ENCODE peak calls at places on chromosome 18, in eight cellular contexts. U is MM.1S, A is endothelial cell of umbilical vein, D is stomach, O is GM23338, E is OCI-LY7, N is foreskin keratinocyte, C is uterus. X is an unnamed sample.

GRCh38 chr18:70450658-70451253 is 161.9 kb downstream of the SOCS6 start:
- DNase-seq in U (no peak), A (no peak), D (no peak), O (peak; percentile 41), E (no peak), N (no peak), C (no peak), X (no peak)

GRCh38 chr18:49274188-49274714 is 186.2 kb downstream of the DYM start:
- DNase-seq in U (no peak), A (no peak), D (no peak), O (no peak), E (no peak), N (no peak), C (no peak), X (no peak)

GRCh38 chr18:36536426-36536825 is 238.9 kb downstream of the FHOD3 start:
- DNase-seq in U (no peak), A (no peak), D (no peak), O (no peak), E (no peak), N (no peak), C (no peak), X (no peak)

GRCh38 chr18:36808681-36809080 is 20.1 kb downstream of the TPGS2 start:
- DNase-seq in U (no peak), A (no peak), D (no peak), O (no peak), E (no peak), N (peak; percentile 54), C (no peak), X (no peak)

GRCh38 chr18:72652990-72653593 is 109.0 kb upstream of the CBLN2 start:
- DNase-seq in U (peak; percentile 74), A (peak; percentile 26), D (no peak), O (peak; percentile 80), E (peak; percentile 25), N (peak; percentile 10), C (no peak), X (no peak)

GRCh38 chr18:77197073-77197472 is 52.6 kb upstream of the GALR1 start:
- DNase-seq in U (no peak), A (no peak), D (no peak), O (peak; percentile 67), E (no peak), N (no peak), C (no peak), X (no peak)

GRCh38 chr18:23207191-23207955 is 72.1 kb downstream of the CABLES1 start:
- DNase-seq in U (no peak), A (peak; percentile 20), D (peak; percentile 30), O (peak; percentile 81), E (peak; percentile 54), N (no peak), C (no peak), X (no peak)

GRCh38 chr18:50973367-50974126 is 5.7 kb downstream of the ELAC1 start:
- DNase-seq in U (no peak), A (no peak), D (no peak), O (no peak), E (no peak), N (peak; percentile 61), C (no peak), X (no peak)

GRCh38 chr18:2883137-2883671 is 36.4 kb downstream of the EMILIN2 start:
- DNase-seq in U (no peak), A (no peak), D (no peak), O (no peak), E (peak; percentile 84), N (no peak), C (peak; percentile 40), X (no peak)

GRCh38 chr18:80171190-80171872 is 62.3 kb downstream of the ADNP2 start:
- DNase-seq in U (no peak), A (peak; percentile 12), D (peak; percentile 61), O (peak; percentile 70), E (no peak), N (peak; percentile 44), C (peak; percentile 55), X (peak; percentile 87)

DNA sequence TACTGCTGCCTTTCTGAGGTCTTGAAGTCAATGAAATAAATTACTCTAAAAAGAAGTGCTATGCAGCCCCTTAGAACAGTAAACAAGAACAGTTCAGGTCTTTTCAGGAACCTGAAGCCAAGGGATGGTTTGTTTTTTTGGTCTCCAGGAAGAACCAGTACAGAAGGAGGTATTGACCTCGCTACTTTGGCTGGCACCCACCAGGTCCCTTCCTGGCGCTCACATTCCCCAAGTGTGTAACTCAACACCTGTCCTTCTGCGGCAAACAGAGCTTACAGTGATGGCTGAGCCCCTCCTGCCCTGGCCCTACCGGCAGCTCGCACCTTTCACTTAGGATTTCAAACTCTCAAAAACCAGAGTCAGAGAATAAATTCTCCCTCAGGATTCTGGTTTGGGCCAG is 51.9 kb downstream of the SETBP1 start:
- DNase-seq in U (no peak), A (no peak), D (no peak), O (peak; percentile 41), E (no peak), N (no peak), C (no peak), X (no peak)
- H3K4me1 ChIP-seq in U (peaks cover 49% of the 10 kb centered on the region), A (no peaks in the 10 kb centered on the region), D (peaks cover 56% of the 10 kb centered on the region), O (no peaks in the 10 kb centered on the region), E (peaks cover 30% of the 10 kb centered on the region), N (peaks cover 51% of the 10 kb centered on the region), C (no peaks in the 10 kb centered on the region), X (peaks cover 24% of the 10 kb centered on the region)

GRCh38 chr18:55301196-55301540 is 286.8 kb downstream of the TCF4 start:
- DNase-seq in U (no peak), A (no peak), D (no peak), O (no peak), E (no peak), N (no peak), C (no peak), X (no peak)
- H3K4me1 ChIP-seq in U (no peaks in the 10 kb centered on the region), A (no peaks in the 10 kb centered on the region), D (peaks cover 22% of the 10 kb centered on the region), O (peaks cover 77% of the 10 kb centered on the region), E (no peaks in the 10 kb centered on the region), N (no peaks in the 10 kb centered on the region), C (no peaks in the 10 kb centered on the region), X (no peaks in the 10 kb centered on the region)

GRCh38 chr18:58867281-58867961 is 2.7 kb downstream of the ZNF532 start:
- DNase-seq in U (no peak), A (no peak), D (no peak), O (peak; percentile 86), E (no peak), N (peak; percentile 93), C (no peak), X (peak; percentile 66)

GRCh38 chr18:58871514-58872490 is 7.1 kb downstream of the ZNF532 start:
- DNase-seq in U (no peak), A (no peak), D (no peak), O (no peak), E (no peak), N (no peak), C (no peak), X (no peak)

GRCh38 chr18:58870130-58870529 is 5.5 kb downstream of the ZNF532 start:
- DNase-seq in U (no peak), A (no peak), D (no peak), O (no peak), E (no peak), N (no peak), C (no peak), X (no peak)

GRCh38 chr18:58868440-58868839 is 3.8 kb downstream of the ZNF532 start:
- DNase-seq in U (no peak), A (no peak), D (no peak), O (no peak), E (no peak), N (no peak), C (no peak), X (no peak)

DNA sequence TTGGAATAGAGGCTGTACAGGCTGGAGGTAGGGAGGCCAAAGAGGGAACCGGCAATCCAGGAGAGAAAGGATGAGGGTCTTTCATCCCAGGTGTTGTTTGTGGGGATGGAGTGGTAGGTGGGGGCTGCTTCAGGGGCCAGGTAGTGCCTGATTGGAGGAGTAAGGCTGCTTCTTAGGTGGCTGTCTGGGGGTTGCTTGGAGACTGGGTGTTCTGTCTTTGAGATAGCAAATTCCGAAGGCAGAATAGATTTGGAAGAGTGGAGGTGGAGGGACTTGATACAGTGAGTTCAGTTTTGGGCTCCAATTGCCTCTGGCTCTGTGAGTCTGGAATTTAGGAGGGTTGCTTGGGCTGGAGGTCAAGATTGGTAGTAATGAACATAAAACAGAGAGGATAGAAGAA is 5.9 kb downstream of the ZNF532 start:
- DNase-seq in U (no peak), A (no peak), D (no peak), O (no peak), E (no peak), N (no peak), C (no peak), X (no peak)
- H3K4me1 ChIP-seq in U (no peaks in the 10 kb centered on the region), A (peaks cover 17% of the 10 kb centered on the region), D (peaks cover 41% of the 10 kb centered on the region), O (peaks cover 53% of the 10 kb centered on the region), E (peaks cover under 1% of the 10 kb centered on the region), N (peaks cover 21% of the 10 kb centered on the region), C (no peaks in the 10 kb centered on the region), X (peaks cover 4% of the 10 kb centered on the region)

GRCh38 chr18:56115072-56116038 is 523.0 kb downstream of the TXNL1 start:
- DNase-seq in U (no peak), A (no peak), D (no peak), O (no peak), E (no peak), N (no peak), C (no peak), X (no peak)
- H3K4me1 ChIP-seq in U (no peaks in the 10 kb centered on the region), A (no peaks in the 10 kb centered on the region), D (no peaks in the 10 kb centered on the region), O (no peaks in the 10 kb centered on the region), E (no peaks in the 10 kb centered on the region), N (peaks cover 9% of the 10 kb centered on the region), C (no peaks in the 10 kb centered on the region), X (peaks cover 3% of the 10 kb centered on the region)